ENCODE peak calls at places on chromosomes 12 and 14, in nine cellular contexts. One of them, this sample, is unnamed.
A peak's percentile ranks its signal among the peaks of the same experiment; 100 is the strongest.

GRCh38 chr14:100736269-100737180 is 9.8 kb downstream of the DLK1 start:
- DNase-seq in T-helper 2 cell: no peak
- DNase-seq in left ventricle myocardium superior: no peak
- DNase-seq in AG08395: no peak
- DNase-seq in kidney tubule cell: no peak
- DNase-seq in KG1: no peak
- DNase-seq in T-cell: no peak
- DNase-seq in GM04504: no peak
- DNase-seq in T-helper 1 cell: no peak
- DNase-seq in this sample: no peak

GRCh38 chr12:754871-755562 is 2.6 kb downstream of the WNK1 start:
- DNase-seq in T-helper 2 cell: peak; percentile 47
- DNase-seq in left ventricle myocardium superior: no peak
- DNase-seq in AG08395: peak; percentile 63
- DNase-seq in kidney tubule cell: peak; percentile 57
- DNase-seq in KG1: peak; percentile 43
- DNase-seq in T-cell: no peak
- DNase-seq in GM04504: no peak
- DNase-seq in T-helper 1 cell: peak; percentile 71
- DNase-seq in this sample: no peak

GRCh38 chr12:4107436-4107878 is 166.1 kb upstream of the CCND2 start:
- DNase-seq in T-helper 2 cell: peak; percentile 68
- DNase-seq in left ventricle myocardium superior: no peak
- DNase-seq in AG08395: peak; percentile 29
- DNase-seq in kidney tubule cell: peak; percentile 68
- DNase-seq in KG1: peak; percentile 66
- DNase-seq in T-cell: peak; percentile 65
- DNase-seq in GM04504: peak; percentile 10
- DNase-seq in T-helper 1 cell: peak; percentile 91
- DNase-seq in this sample: no peak

GRCh38 chr12:84842406-84843013 is 70.1 kb downstream of the SLC6A15 start:
- DNase-seq in T-helper 2 cell: no peak
- DNase-seq in left ventricle myocardium superior: no peak
- DNase-seq in AG08395: peak; percentile 52
- DNase-seq in kidney tubule cell: peak; percentile 39
- DNase-seq in KG1: no peak
- DNase-seq in T-cell: no peak
- DNase-seq in GM04504: peak; percentile 29
- DNase-seq in T-helper 1 cell: peak; percentile 12
- DNase-seq in this sample: no peak

GRCh38 chr12:131368073-131369071 is 342.5 kb upstream of the SFSWAP start:
- DNase-seq in T-helper 2 cell: no peak
- DNase-seq in left ventricle myocardium superior: no peak
- DNase-seq in AG08395: no peak
- DNase-seq in kidney tubule cell: no peak
- DNase-seq in KG1: no peak
- DNase-seq in T-cell: no peak
- DNase-seq in GM04504: no peak
- DNase-seq in T-helper 1 cell: no peak
- DNase-seq in this sample: no peak

GRCh38 chr12:106118-106561 is 39.6 kb downstream of the IQSEC3 start:
- DNase-seq in T-helper 2 cell: no peak
- DNase-seq in left ventricle myocardium superior: peak; percentile 46
- DNase-seq in AG08395: no peak
- DNase-seq in kidney tubule cell: no peak
- DNase-seq in KG1: no peak
- DNase-seq in T-cell: no peak
- DNase-seq in GM04504: no peak
- DNase-seq in T-helper 1 cell: no peak
- DNase-seq in this sample: no peak

GRCh38 chr12:46948936-46949555 is 123.2 kb upstream of the SLC38A4 start:
- DNase-seq in T-helper 2 cell: no peak
- DNase-seq in left ventricle myocardium superior: no peak
- DNase-seq in AG08395: peak; percentile 16
- DNase-seq in kidney tubule cell: no peak
- DNase-seq in KG1: no peak
- DNase-seq in T-cell: no peak
- DNase-seq in GM04504: no peak
- DNase-seq in T-helper 1 cell: no peak
- DNase-seq in this sample: no peak

GRCh38 chr12:117022465-117022864 is 76.8 kb downstream of the TESC start:
- DNase-seq in T-helper 2 cell: no peak
- DNase-seq in left ventricle myocardium superior: no peak
- DNase-seq in AG08395: no peak
- DNase-seq in kidney tubule cell: no peak
- DNase-seq in KG1: no peak
- DNase-seq in T-cell: no peak
- DNase-seq in GM04504: no peak
- DNase-seq in T-helper 1 cell: no peak
- DNase-seq in this sample: no peak

GRCh38 chr12:113735146-113735545 is 231.0 kb downstream of the RBM19 start:
- DNase-seq in T-helper 2 cell: no peak
- DNase-seq in left ventricle myocardium superior: no peak
- DNase-seq in AG08395: no peak
- DNase-seq in kidney tubule cell: no peak
- DNase-seq in KG1: no peak
- DNase-seq in T-cell: no peak
- DNase-seq in GM04504: no peak
- DNase-seq in T-helper 1 cell: no peak
- DNase-seq in this sample: no peak

GRCh38 chr12:107504503-107504885 is 181.1 kb upstream of the PWP1 start:
- DNase-seq in T-helper 2 cell: no peak
- DNase-seq in left ventricle myocardium superior: no peak
- DNase-seq in AG08395: no peak
- DNase-seq in kidney tubule cell: peak; percentile 47
- DNase-seq in KG1: no peak
- DNase-seq in T-cell: no peak
- DNase-seq in GM04504: no peak
- DNase-seq in T-helper 1 cell: no peak
- DNase-seq in this sample: no peak

GRCh38 chr14:34059925-34060746 is 109.3 kb upstream of the EGLN3 start:
- DNase-seq in T-helper 2 cell: peak; percentile 20
- DNase-seq in left ventricle myocardium superior: peak; percentile 93
- DNase-seq in AG08395: peak; percentile 80
- DNase-seq in kidney tubule cell: peak; percentile 91
- DNase-seq in KG1: no peak
- DNase-seq in T-cell: peak; percentile 2
- DNase-seq in GM04504: no peak
- DNase-seq in T-helper 1 cell: peak; percentile 81
- DNase-seq in this sample: peak; percentile 89

GRCh38 chr14:96178674-96179321 is 25.8 kb upstream of the BDKRB2 start:
- DNase-seq in T-helper 2 cell: no peak
- DNase-seq in left ventricle myocardium superior: no peak
- DNase-seq in AG08395: no peak
- DNase-seq in kidney tubule cell: no peak
- DNase-seq in KG1: no peak
- DNase-seq in T-cell: no peak
- DNase-seq in GM04504: no peak
- DNase-seq in T-helper 1 cell: no peak
- DNase-seq in this sample: no peak

GRCh38 chr12:111224196-111225066 is 144.5 kb downstream of the PHETA1 start:
- DNase-seq in T-helper 2 cell: no peak
- DNase-seq in left ventricle myocardium superior: no peak
- DNase-seq in AG08395: no peak
- DNase-seq in kidney tubule cell: no peak
- DNase-seq in KG1: no peak
- DNase-seq in T-cell: no peak
- DNase-seq in GM04504: no peak
- DNase-seq in T-helper 1 cell: no peak
- DNase-seq in this sample: no peak

GRCh38 chr14:23895480-23895879 is 58.1 kb upstream of the DHRS4 start:
- DNase-seq in T-helper 2 cell: no peak
- DNase-seq in left ventricle myocardium superior: no peak
- DNase-seq in AG08395: no peak
- DNase-seq in kidney tubule cell: no peak
- DNase-seq in KG1: no peak
- DNase-seq in T-cell: no peak
- DNase-seq in GM04504: no peak
- DNase-seq in T-helper 1 cell: no peak
- DNase-seq in this sample: no peak

GRCh38 chr12:15629761-15630160 is 159.4 kb downstream of the EPS8 start:
- DNase-seq in T-helper 2 cell: no peak
- DNase-seq in left ventricle myocardium superior: no peak
- DNase-seq in AG08395: no peak
- DNase-seq in kidney tubule cell: no peak
- DNase-seq in KG1: no peak
- DNase-seq in T-cell: no peak
- DNase-seq in GM04504: peak; percentile 56
- DNase-seq in T-helper 1 cell: no peak
- DNase-seq in this sample: no peak

GRCh38 chr12:81542621-81543020 is 216.5 kb downstream of the PPFIA2 start:
- DNase-seq in T-helper 2 cell: no peak
- DNase-seq in left ventricle myocardium superior: no peak
- DNase-seq in AG08395: peak; percentile 2
- DNase-seq in kidney tubule cell: no peak
- DNase-seq in KG1: no peak
- DNase-seq in T-cell: no peak
- DNase-seq in GM04504: no peak
- DNase-seq in T-helper 1 cell: no peak
- DNase-seq in this sample: no peak

GRCh38 chr12:4564819-4565218 is 2.8 kb downstream of the DYRK4 start:
- DNase-seq in T-helper 2 cell: no peak
- DNase-seq in left ventricle myocardium superior: no peak
- DNase-seq in AG08395: no peak
- DNase-seq in kidney tubule cell: no peak
- DNase-seq in KG1: no peak
- DNase-seq in T-cell: no peak
- DNase-seq in GM04504: no peak
- DNase-seq in T-helper 1 cell: no peak
- DNase-seq in this sample: no peak

GRCh38 chr12:42140901-42141300 is 3.8 kb downstream of the GXYLT1 start:
- DNase-seq in T-helper 2 cell: no peak
- DNase-seq in left ventricle myocardium superior: no peak
- DNase-seq in AG08395: peak; percentile 64
- DNase-seq in kidney tubule cell: peak; percentile 81
- DNase-seq in KG1: no peak
- DNase-seq in T-cell: no peak
- DNase-seq in GM04504: peak; percentile 28
- DNase-seq in T-helper 1 cell: no peak
- DNase-seq in this sample: no peak

GRCh38 chr14:64040044-64040443 is 187.2 kb downstream of the SYNE2 start:
- DNase-seq in T-helper 2 cell: no peak
- DNase-seq in left ventricle myocardium superior: no peak
- DNase-seq in AG08395: peak; percentile 11
- DNase-seq in kidney tubule cell: no peak
- DNase-seq in KG1: no peak
- DNase-seq in T-cell: no peak
- DNase-seq in GM04504: no peak
- DNase-seq in T-helper 1 cell: no peak
- DNase-seq in this sample: no peak